ENCODE peak calls at places on chromosomes 4 and X, in four cellular contexts. One of them, this sample, is unnamed.

GRCh38 chrX:1464282-1465131 is 11.8 kb upstream of the ASMTL start:
- DNase-seq in bronchial epithelial cell: no peak
- DNase-seq in left ventricle myocardium superior: no peak
- DNase-seq in dorsolateral prefrontal cortex: no peak
- DNase-seq in this sample: no peak

GRCh38 chr4:26451597-26451996 is 38.7 kb downstream of the CCKAR start:
- DNase-seq in dorsolateral prefrontal cortex: no peak
- DNase-seq in bronchial epithelial cell: no peak
- DNase-seq in left ventricle myocardium superior: no peak
- DNase-seq in this sample: no peak

GRCh38 chrX:150361070-150361776 is 1.9 kb upstream of the MAMLD1 start:
- DNase-seq in left ventricle myocardium superior: no peak
- DNase-seq in dorsolateral prefrontal cortex: no peak
- DNase-seq in bronchial epithelial cell: no peak
- DNase-seq in this sample: no peak

GRCh38 chr4:78673258-78673817 is 102.8 kb upstream of the BMP2K start:
- DNase-seq in dorsolateral prefrontal cortex: no peak
- DNase-seq in bronchial epithelial cell: no peak
- DNase-seq in left ventricle myocardium superior: no peak
- DNase-seq in this sample: no peak

GRCh38 chr4:15765910-15766703 is 12.0 kb upstream of the CD38 start:
- DNase-seq in left ventricle myocardium superior: no peak
- DNase-seq in dorsolateral prefrontal cortex: no peak
- DNase-seq in bronchial epithelial cell: no peak
- DNase-seq in this sample: peak; percentile 17

GRCh38 chr4:74287164-74287563 is 21.1 kb upstream of the EPGN start:
- DNase-seq in dorsolateral prefrontal cortex: no peak
- DNase-seq in left ventricle myocardium superior: no peak
- DNase-seq in bronchial epithelial cell: no peak
- DNase-seq in this sample: no peak

GRCh38 chr4:158259955-158260575 is 49.8 kb downstream of the TMEM144 start:
- DNase-seq in bronchial epithelial cell: peak; percentile 36
- DNase-seq in left ventricle myocardium superior: no peak
- DNase-seq in dorsolateral prefrontal cortex: no peak
- DNase-seq in this sample: no peak

GRCh38 chr4:139552506-139552905 is 3.5 kb downstream of the SETD7 start:
- DNase-seq in dorsolateral prefrontal cortex: no peak
- DNase-seq in left ventricle myocardium superior: no peak
- DNase-seq in bronchial epithelial cell: no peak
- DNase-seq in this sample: no peak

GRCh38 chr4:105807496-105807895 is 87.8 kb upstream of the NPNT start:
- DNase-seq in dorsolateral prefrontal cortex: no peak
- DNase-seq in left ventricle myocardium superior: no peak
- DNase-seq in bronchial epithelial cell: no peak
- DNase-seq in this sample: no peak

GRCh38 chrX:125003746-125004446 is 315.8 kb upstream of the TEX13C start:
- DNase-seq in bronchial epithelial cell: no peak
- DNase-seq in left ventricle myocardium superior: no peak
- DNase-seq in dorsolateral prefrontal cortex: no peak
- DNase-seq in this sample: no peak

GRCh38 chr4:174873931-174874330 is 44.2 kb upstream of the ADAM29 start:
- DNase-seq in left ventricle myocardium superior: no peak
- DNase-seq in dorsolateral prefrontal cortex: no peak
- DNase-seq in bronchial epithelial cell: peak; percentile 13
- DNase-seq in this sample: no peak

GRCh38 chrX:17046478-17047097 is 100.1 kb downstream of the REPS2 start:
- DNase-seq in bronchial epithelial cell: peak; percentile 52
- DNase-seq in left ventricle myocardium superior: peak; percentile 42
- DNase-seq in dorsolateral prefrontal cortex: peak; percentile 25
- DNase-seq in this sample: no peak

GRCh38 chrX:42119076-42119475 is 195.7 kb upstream of the CASK start:
- DNase-seq in left ventricle myocardium superior: no peak
- DNase-seq in dorsolateral prefrontal cortex: no peak
- DNase-seq in bronchial epithelial cell: peak; percentile 95
- DNase-seq in this sample: no peak

GRCh38 chr4:110198472-110199419 is at the start of gene ELOVL6:
- DNase-seq in bronchial epithelial cell: peak; percentile 44
- DNase-seq in left ventricle myocardium superior: peak; percentile 64
- DNase-seq in dorsolateral prefrontal cortex: peak; percentile 52
- DNase-seq in this sample: no peak

GRCh38 chr4:164648151-164648848 is 105.6 kb upstream of the SMIM31 start:
- DNase-seq in dorsolateral prefrontal cortex: no peak
- DNase-seq in bronchial epithelial cell: peak; percentile 98
- DNase-seq in left ventricle myocardium superior: no peak
- DNase-seq in this sample: no peak

GRCh38 chrX:136170109-136170800 is 22.9 kb downstream of the FHL1 start:
- DNase-seq in left ventricle myocardium superior: peak; percentile 35
- DNase-seq in dorsolateral prefrontal cortex: no peak
- DNase-seq in bronchial epithelial cell: no peak
- DNase-seq in this sample: no peak

GRCh38 chr4:105181259-105181658 is 34.6 kb downstream of the TET2 start:
- DNase-seq in left ventricle myocardium superior: no peak
- DNase-seq in dorsolateral prefrontal cortex: no peak
- DNase-seq in bronchial epithelial cell: no peak
- DNase-seq in this sample: no peak

GRCh38 chrX:72255445-72255844 is 16.6 kb upstream of the ERCC6L start:
- DNase-seq in dorsolateral prefrontal cortex: no peak
- DNase-seq in left ventricle myocardium superior: no peak
- DNase-seq in bronchial epithelial cell: no peak
- DNase-seq in this sample: no peak

GRCh38 chr4:111648056-111648455 is 497.2 kb upstream of the FAM241A start:
- DNase-seq in left ventricle myocardium superior: no peak
- DNase-seq in dorsolateral prefrontal cortex: no peak
- DNase-seq in bronchial epithelial cell: no peak
- DNase-seq in this sample: no peak

GRCh38 chr4:88275949-88276515 is 8.3 kb downstream of the PPM1K start:
- DNase-seq in dorsolateral prefrontal cortex: no peak
- DNase-seq in left ventricle myocardium superior: no peak
- DNase-seq in bronchial epithelial cell: no peak
- DNase-seq in this sample: no peak

This sample was measured in effector memory CD4-positive, alpha-beta T cell.